ENCODE peak calls at places on chromosomes 16 and 17, in four cellular contexts. N is NCI-H1930; E is ACHN; D is stimulated activated CD4-positive, alpha-beta T cell treated with anti-CD3 and anti-CD28 coated beads, Interleukin-4, amount 100 ng/mL, for 4 hours. K is an unnamed sample.

GRCh38 chr17:75128694-75129505 is 2.6 kb downstream of the NT5C start:
- DNase-seq in E (no peak), N (no peak), D (no peak), K (peak; percentile 73)

GRCh38 chr17:63914471-63914870 is 3.4 kb upstream of the CSHL1 start:
- DNase-seq in D (no peak), N (no peak), E (no peak), K (no peak)

GRCh38 chr16:29663829-29664132 is 734 bp downstream of the SPN start:
- DNase-seq in D (no peak), E (no peak), N (no peak), K (no peak)

GRCh38 chr17:82531431-82531881 is 11.9 kb downstream of the FOXK2 start:
- DNase-seq in N (no peak), E (peak; percentile 75), D (no peak), K (no peak)

GRCh38 chr16:760065-760464 is 469 bp upstream of the MSLN start:
- DNase-seq in D (no peak), N (no peak), E (no peak), K (no peak)

GRCh38 chr17:47713980-47714689 is 18.9 kb upstream of the TBX21 start:
- DNase-seq in D (no peak), N (no peak), E (no peak), K (no peak)

GRCh38 chr16:89737341-89738071 is 16.2 kb downstream of the ZNF276 start:
- DNase-seq in E (no peak), D (no peak), N (no peak), K (no peak)

GRCh38 chr17:48163809-48164208 is 56.2 kb downstream of the SNX11 start:
- DNase-seq in D (no peak), E (peak; percentile 10), N (no peak), K (no peak)

GRCh38 chr17:58084317-58084981 is 1.2 kb downstream of the DYNLL2 start:
- DNase-seq in E (peak; percentile 51), N (peak; percentile 43), D (peak; percentile 35), K (peak; percentile 60)

GRCh38 chr16:85800321-85800669 is 800 bp downstream of the COX4I1 start:
- DNase-seq in N (no peak), E (peak; percentile 22), D (peak; percentile 12), K (no peak)

GRCh38 chr16:72856797-72857196 is 191.1 kb downstream of the ZFHX3 start:
- DNase-seq in E (peak; percentile 58), D (no peak), N (no peak), K (no peak)

GRCh38 chr16:67431805-67432476 is 1.0 kb downstream of the HSD11B2 start:
- DNase-seq in N (no peak), D (no peak), E (no peak), K (no peak)

GRCh38 chr17:19769946-19770652 is 22.0 kb upstream of the ALDH3A1 start:
- DNase-seq in E (no peak), N (no peak), D (no peak), K (no peak)

GRCh38 chr17:71180801-71181385 is 939.9 kb upstream of the SOX9 start:
- DNase-seq in D (no peak), E (no peak), N (no peak), K (no peak)

GRCh38 chr17:77203846-77204245 is 63.1 kb downstream of the SEC14L1 start:
- DNase-seq in E (no peak), D (no peak), N (no peak), K (peak; percentile 9)

GRCh38 chr16:35735403-35736251 is 2276.2 kb downstream of the TP53TG3F start:
- DNase-seq in D (no peak), N (no peak), E (no peak), K (no peak)

GRCh38 chr17:71849783-71850768 is 270.7 kb upstream of the SOX9 start:
- DNase-seq in D (no peak), N (no peak), E (no peak), K (no peak)

GRCh38 chr16:63652091-63652490 is 1469.8 kb downstream of the CDH11 start:
- DNase-seq in D (no peak), E (no peak), N (no peak), K (no peak)

GRCh38 chr17:45430738-45431530 is 1.7 kb downstream of the ARHGAP27 start:
- DNase-seq in N (no peak), E (peak; percentile 32), D (peak; percentile 42), K (peak; percentile 92)

K was measured in upper lobe of left lung.